ENCODE peak calls at places on chromosomes 7 and 10, in eight cellular contexts. One of them, this sample, is unnamed.

GRCh38 chr10:33237736-33238624 is 96.5 kb downstream of the NRP1 start:
- DNase-seq in HCT116: peak; percentile 76
- DNase-seq in CD8-positive, alpha-beta T cell: no peak
- DNase-seq in mammary epithelial cell: peak; percentile 95
- DNase-seq in psoas muscle: no peak
- DNase-seq in IMR-90: peak; percentile 99
- DNase-seq in cardiac fibroblast: peak; percentile 97
- DNase-seq in K562: no peak
- DNase-seq in this sample: no peak

GRCh38 chr7:84258628-84259027 is 64.0 kb upstream of the SEMA3A start:
- DNase-seq in HCT116: no peak
- DNase-seq in CD8-positive, alpha-beta T cell: no peak
- DNase-seq in mammary epithelial cell: peak; percentile 57
- DNase-seq in psoas muscle: no peak
- DNase-seq in IMR-90: peak; percentile 48
- DNase-seq in cardiac fibroblast: peak; percentile 79
- DNase-seq in K562: no peak
- DNase-seq in this sample: no peak

GRCh38 chr7:69717221-69717620 is 118.9 kb downstream of the AUTS2 start:
- DNase-seq in HCT116: no peak
- DNase-seq in CD8-positive, alpha-beta T cell: no peak
- DNase-seq in mammary epithelial cell: no peak
- DNase-seq in psoas muscle: no peak
- DNase-seq in IMR-90: no peak
- DNase-seq in cardiac fibroblast: no peak
- DNase-seq in K562: no peak
- DNase-seq in this sample: no peak

GRCh38 chr10:14659626-14660196 is 115.0 kb downstream of the FAM107B start:
- DNase-seq in HCT116: no peak
- DNase-seq in CD8-positive, alpha-beta T cell: no peak
- DNase-seq in mammary epithelial cell: no peak
- DNase-seq in psoas muscle: no peak
- DNase-seq in IMR-90: no peak
- DNase-seq in cardiac fibroblast: no peak
- DNase-seq in K562: no peak
- DNase-seq in this sample: no peak

GRCh38 chr7:23247602-23248335 is 1.2 kb downstream of the GPNMB start:
- DNase-seq in HCT116: no peak
- DNase-seq in CD8-positive, alpha-beta T cell: no peak
- DNase-seq in mammary epithelial cell: no peak
- DNase-seq in psoas muscle: peak; percentile 65
- DNase-seq in IMR-90: no peak
- DNase-seq in cardiac fibroblast: peak; percentile 14
- DNase-seq in K562: no peak
- DNase-seq in this sample: no peak

GRCh38 chr7:155964543-155964942 is 152.3 kb upstream of the SHH start:
- DNase-seq in HCT116: peak; percentile 41
- DNase-seq in CD8-positive, alpha-beta T cell: no peak
- DNase-seq in mammary epithelial cell: no peak
- DNase-seq in psoas muscle: no peak
- DNase-seq in IMR-90: no peak
- DNase-seq in cardiac fibroblast: no peak
- DNase-seq in K562: no peak
- DNase-seq in this sample: no peak

GRCh38 chr7:25180946-25181345 is 47.3 kb downstream of the NPVF start:
- DNase-seq in HCT116: no peak
- DNase-seq in CD8-positive, alpha-beta T cell: no peak
- DNase-seq in mammary epithelial cell: no peak
- DNase-seq in psoas muscle: no peak
- DNase-seq in IMR-90: no peak
- DNase-seq in cardiac fibroblast: no peak
- DNase-seq in K562: no peak
- DNase-seq in this sample: no peak

GRCh38 chr7:150962743-150963399 is 15.2 kb downstream of the KCNH2 start:
- DNase-seq in HCT116: no peak
- DNase-seq in CD8-positive, alpha-beta T cell: peak; percentile 51
- DNase-seq in mammary epithelial cell: no peak
- DNase-seq in psoas muscle: no peak
- DNase-seq in IMR-90: peak; percentile 37
- DNase-seq in cardiac fibroblast: peak; percentile 29
- DNase-seq in K562: peak; percentile 81
- DNase-seq in this sample: no peak

GRCh38 chr7:150314639-150315239 is 8.4 kb upstream of the LRRC61 start:
- DNase-seq in HCT116: no peak
- DNase-seq in CD8-positive, alpha-beta T cell: no peak
- DNase-seq in mammary epithelial cell: no peak
- DNase-seq in psoas muscle: no peak
- DNase-seq in IMR-90: no peak
- DNase-seq in cardiac fibroblast: no peak
- DNase-seq in K562: no peak
- DNase-seq in this sample: no peak

GRCh38 chr10:24951201-24952145 is 933 bp downstream of the PRTFDC1 start:
- DNase-seq in HCT116: no peak
- DNase-seq in CD8-positive, alpha-beta T cell: no peak
- DNase-seq in mammary epithelial cell: no peak
- DNase-seq in psoas muscle: no peak
- DNase-seq in IMR-90: no peak
- DNase-seq in cardiac fibroblast: peak; percentile 26
- DNase-seq in K562: no peak
- DNase-seq in this sample: no peak
- H3K4me3 ChIP-seq in HCT116: no peak overlapping the region
- H3K4me3 ChIP-seq in CD8-positive, alpha-beta T cell: peak overlapping the region; percentile 63
- H3K4me3 ChIP-seq in mammary epithelial cell: no peak overlapping the region
- H3K4me3 ChIP-seq in psoas muscle: peak overlapping the region; percentile 70
- H3K4me3 ChIP-seq in IMR-90: peak overlapping the region; percentile 41
- H3K4me3 ChIP-seq in cardiac fibroblast: peak overlapping the region; percentile 47
- H3K4me3 ChIP-seq in K562: peak overlapping the region; percentile 52
- H3K4me3 ChIP-seq in this sample: no peak overlapping the region

GRCh38 chr10:92914478-92915066 is 66.3 kb downstream of the EXOC6 start:
- DNase-seq in HCT116: peak; percentile 51
- DNase-seq in CD8-positive, alpha-beta T cell: peak; percentile 13
- DNase-seq in mammary epithelial cell: peak; percentile 30
- DNase-seq in psoas muscle: no peak
- DNase-seq in IMR-90: peak; percentile 50
- DNase-seq in cardiac fibroblast: peak; percentile 61
- DNase-seq in K562: peak; percentile 44
- DNase-seq in this sample: no peak
- TF ChIP-seq CTCF in HCT116: peak; percentile 38
- TF ChIP-seq CTCF in CD8-positive, alpha-beta T cell: peak; percentile 78
- TF ChIP-seq CTCF in mammary epithelial cell: peak; percentile 79
- TF ChIP-seq CTCF in psoas muscle: peak; percentile 57
- TF ChIP-seq CTCF in IMR-90: peak; percentile 73
- TF ChIP-seq CTCF in cardiac fibroblast: peak; percentile 74
- TF ChIP-seq CTCF in K562: peak; percentile 55
- TF ChIP-seq CTCF in this sample: peak; percentile 73

DNA sequence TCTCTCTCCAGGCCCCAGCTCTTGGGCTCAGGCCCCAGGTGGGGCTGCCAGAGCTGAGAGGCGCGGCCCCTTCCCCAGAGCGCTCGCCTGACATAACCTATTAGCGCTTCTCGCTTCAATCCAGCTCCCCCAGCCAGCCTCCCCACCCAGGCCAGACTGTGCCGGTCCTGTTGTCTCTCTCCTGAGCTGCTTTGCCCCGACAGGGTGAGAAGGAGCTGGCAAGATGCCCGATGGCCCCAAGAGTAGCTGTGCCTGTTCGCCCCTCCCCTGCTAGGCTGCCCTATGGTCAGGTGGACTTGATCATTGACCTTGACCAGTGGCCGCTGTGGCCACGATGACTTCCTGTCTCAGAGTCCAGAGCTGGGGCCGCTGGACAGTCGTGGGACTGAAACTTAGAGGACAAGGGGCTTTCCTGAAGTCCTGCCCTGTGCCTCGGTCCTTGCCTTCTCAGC is 9.1 kb downstream of the TMEM270 start:
- DNase-seq in HCT116: no peak
- DNase-seq in CD8-positive, alpha-beta T cell: no peak
- DNase-seq in mammary epithelial cell: no peak
- DNase-seq in psoas muscle: no peak
- DNase-seq in IMR-90: no peak
- DNase-seq in cardiac fibroblast: no peak
- DNase-seq in K562: no peak
- DNase-seq in this sample: no peak
- H3K4me3 ChIP-seq in HCT116: no peak overlapping the region
- H3K4me3 ChIP-seq in CD8-positive, alpha-beta T cell: no peak overlapping the region
- H3K4me3 ChIP-seq in mammary epithelial cell: no peak overlapping the region
- H3K4me3 ChIP-seq in psoas muscle: no peak overlapping the region
- H3K4me3 ChIP-seq in IMR-90: no peak overlapping the region
- H3K4me3 ChIP-seq in cardiac fibroblast: no peak overlapping the region
- H3K4me3 ChIP-seq in K562: no peak overlapping the region
- H3K4me3 ChIP-seq in this sample: no peak overlapping the region

GRCh38 chr7:78197447-78197846 is 398.9 kb downstream of the PHTF2 start:
- DNase-seq in HCT116: no peak
- DNase-seq in CD8-positive, alpha-beta T cell: no peak
- DNase-seq in mammary epithelial cell: no peak
- DNase-seq in psoas muscle: no peak
- DNase-seq in IMR-90: peak; percentile 75
- DNase-seq in cardiac fibroblast: peak; percentile 85
- DNase-seq in K562: no peak
- DNase-seq in this sample: no peak
- TF ChIP-seq CTCF in HCT116: no peak
- TF ChIP-seq CTCF in CD8-positive, alpha-beta T cell: no peak
- TF ChIP-seq CTCF in mammary epithelial cell: no peak
- TF ChIP-seq CTCF in psoas muscle: no peak
- TF ChIP-seq CTCF in IMR-90: no peak
- TF ChIP-seq CTCF in cardiac fibroblast: no peak
- TF ChIP-seq CTCF in K562: no peak
- TF ChIP-seq CTCF in this sample: no peak

GRCh38 chr10:110569120-110569519 is 1.6 kb downstream of the SMC3 start:
- DNase-seq in HCT116: no peak
- DNase-seq in CD8-positive, alpha-beta T cell: no peak
- DNase-seq in mammary epithelial cell: no peak
- DNase-seq in psoas muscle: no peak
- DNase-seq in IMR-90: no peak
- DNase-seq in cardiac fibroblast: no peak
- DNase-seq in K562: no peak
- DNase-seq in this sample: no peak
- H3K4me3 ChIP-seq in HCT116: peak overlapping the region; percentile 87
- H3K4me3 ChIP-seq in CD8-positive, alpha-beta T cell: peak overlapping the region; percentile 92
- H3K4me3 ChIP-seq in mammary epithelial cell: no peak overlapping the region
- H3K4me3 ChIP-seq in psoas muscle: peak overlapping the region; percentile 90
- H3K4me3 ChIP-seq in IMR-90: no peak overlapping the region
- H3K4me3 ChIP-seq in cardiac fibroblast: no peak overlapping the region
- H3K4me3 ChIP-seq in K562: peak overlapping the region; percentile 92
- H3K4me3 ChIP-seq in this sample: peak overlapping the region; percentile 84

GRCh38 chr7:115603416-115603815 is 427.1 kb downstream of the TFEC start:
- DNase-seq in HCT116: no peak
- DNase-seq in CD8-positive, alpha-beta T cell: no peak
- DNase-seq in mammary epithelial cell: no peak
- DNase-seq in psoas muscle: no peak
- DNase-seq in IMR-90: no peak
- DNase-seq in cardiac fibroblast: no peak
- DNase-seq in K562: no peak
- DNase-seq in this sample: no peak
- TF ChIP-seq CTCF in HCT116: no peak
- TF ChIP-seq CTCF in CD8-positive, alpha-beta T cell: no peak
- TF ChIP-seq CTCF in mammary epithelial cell: no peak
- TF ChIP-seq CTCF in psoas muscle: no peak
- TF ChIP-seq CTCF in IMR-90: no peak
- TF ChIP-seq CTCF in cardiac fibroblast: no peak
- TF ChIP-seq CTCF in K562: no peak
- TF ChIP-seq CTCF in this sample: no peak

GRCh38 chr10:60235001-60235400 is 154.7 kb downstream of the ANK3 start:
- DNase-seq in HCT116: no peak
- DNase-seq in CD8-positive, alpha-beta T cell: no peak
- DNase-seq in mammary epithelial cell: peak; percentile 11
- DNase-seq in psoas muscle: no peak
- DNase-seq in IMR-90: peak; percentile 54
- DNase-seq in cardiac fibroblast: peak; percentile 64
- DNase-seq in K562: no peak
- DNase-seq in this sample: peak; percentile 73

GRCh38 chr10:60238408-60239100 is 151.1 kb downstream of the ANK3 start:
- DNase-seq in HCT116: peak; percentile 2
- DNase-seq in CD8-positive, alpha-beta T cell: no peak
- DNase-seq in mammary epithelial cell: peak; percentile 24
- DNase-seq in psoas muscle: no peak
- DNase-seq in IMR-90: peak; percentile 70
- DNase-seq in cardiac fibroblast: peak; percentile 60
- DNase-seq in K562: no peak
- DNase-seq in this sample: peak; percentile 36

GRCh38 chr10:60237977-60238376 is 151.7 kb downstream of the ANK3 start:
- DNase-seq in HCT116: no peak
- DNase-seq in CD8-positive, alpha-beta T cell: no peak
- DNase-seq in mammary epithelial cell: peak; percentile 3
- DNase-seq in psoas muscle: no peak
- DNase-seq in IMR-90: peak; percentile 13
- DNase-seq in cardiac fibroblast: peak; percentile 43
- DNase-seq in K562: no peak
- DNase-seq in this sample: no peak

GRCh38 chr10:60236869-60237524 is 152.7 kb downstream of the ANK3 start:
- DNase-seq in HCT116: no peak
- DNase-seq in CD8-positive, alpha-beta T cell: no peak
- DNase-seq in mammary epithelial cell: no peak
- DNase-seq in psoas muscle: peak; percentile 51
- DNase-seq in IMR-90: no peak
- DNase-seq in cardiac fibroblast: peak; percentile 25
- DNase-seq in K562: no peak
- DNase-seq in this sample: no peak

GRCh38 chr10:60239228-60239627 is 150.4 kb downstream of the ANK3 start:
- DNase-seq in HCT116: no peak
- DNase-seq in CD8-positive, alpha-beta T cell: no peak
- DNase-seq in mammary epithelial cell: no peak
- DNase-seq in psoas muscle: no peak
- DNase-seq in IMR-90: no peak
- DNase-seq in cardiac fibroblast: no peak
- DNase-seq in K562: no peak
- DNase-seq in this sample: no peak
- H3K4me3 ChIP-seq in HCT116: no peak overlapping the region
- H3K4me3 ChIP-seq in CD8-positive, alpha-beta T cell: no peak overlapping the region
- H3K4me3 ChIP-seq in mammary epithelial cell: no peak overlapping the region
- H3K4me3 ChIP-seq in psoas muscle: no peak overlapping the region
- H3K4me3 ChIP-seq in IMR-90: no peak overlapping the region
- H3K4me3 ChIP-seq in cardiac fibroblast: no peak overlapping the region
- H3K4me3 ChIP-seq in K562: no peak overlapping the region
- H3K4me3 ChIP-seq in this sample: no peak overlapping the region

This sample was measured in LNCaP clone FGC.